ENCODE peak calls at places on chromosomes 13 and 19, in five cellular contexts. P is right lobe of liver, N is endothelial cell, Z is omental fat pad, Q is mesothelial cell of epicardium. G is an unnamed sample.

GRCh38 chr13:86882835-86883234 is 788.3 kb upstream of the SLITRK5 start:
- DNase-seq in P (no peak), N (no peak), Z (no peak), Q (no peak), G (no peak)

GRCh38 chr19:18112989-18113478 is 15.5 kb downstream of the MAST3 start:
- DNase-seq in P (peak), N (peak), Z (peak), Q (peak), G (peak)

GRCh38 chr19:58543826-58544590 is at the start of gene TRIM28:
- DNase-seq in P (peak), N (peak), Z (peak), Q (peak), G (peak)

GRCh38 chr19:1568320-1569019 is at the start of gene MEX3D:
- DNase-seq in P (peak), N (peak), Z (peak), Q (peak), G (peak)

GRCh38 chr13:113220877-113221276 is 11.5 kb downstream of the CUL4A start:
- DNase-seq in P (no peak), N (no peak), Z (no peak), Q (no peak), G (peak)

GRCh38 chr19:3458595-3459284 is 21.6 kb downstream of the SMIM24 start:
- DNase-seq in P (no peak), N (no peak), Z (no peak), Q (no peak), G (no peak)

GRCh38 chr13:73198888-73199497 is 140.2 kb downstream of the KLF5 start:
- DNase-seq in P (no peak), N (no peak), Z (no peak), Q (no peak), G (peak)

GRCh38 chr19:52961981-52962380 is 700 bp downstream of the ZNF816 start:
- DNase-seq in P (no peak), N (no peak), Z (no peak), Q (no peak), G (no peak)

GRCh38 chr13:109874921-109875454 is 88.6 kb upstream of the IRS2 start:
- DNase-seq in P (no peak), N (no peak), Z (no peak), Q (no peak), G (peak)

GRCh38 chr19:17775245-17775927 is 19.6 kb upstream of the B3GNT3 start:
- DNase-seq in P (no peak), N (peak), Z (peak), Q (peak), G (peak)

GRCh38 chr13:44744880-44745633 is 168.9 kb upstream of the TSC22D1 start:
- DNase-seq in P (no peak), N (no peak), Z (no peak), Q (no peak), G (no peak)

GRCh38 chr13:25352230-25352629 is 19.5 kb upstream of the ATP8A2 start:
- DNase-seq in P (no peak), N (no peak), Z (no peak), Q (no peak), G (no peak)

GRCh38 chr19:56972291-56972914 is 131.9 kb upstream of the PEG3 start:
- DNase-seq in P (no peak), N (no peak), Z (no peak), Q (no peak), G (no peak)

GRCh38 chr13:49046002-49046401 is 70.3 kb downstream of the FNDC3A start:
- DNase-seq in P (no peak), N (no peak), Z (no peak), Q (no peak), G (peak)

GRCh38 chr19:42325896-42326771 is 699 bp downstream of the MEGF8 start:
- DNase-seq in P (no peak), N (peak), Z (no peak), Q (peak), G (no peak)

GRCh38 chr13:111521691-111522229 is 201.3 kb downstream of the TEX29 start:
- DNase-seq in P (no peak), N (no peak), Z (no peak), Q (no peak), G (no peak)

GRCh38 chr13:114057131-114058050 is 75.0 kb downstream of the RASA3 start:
- DNase-seq in P (no peak), N (no peak), Z (no peak), Q (no peak), G (no peak)

GRCh38 chr13:21823949-21824348 is 153.1 kb downstream of the FGF9 start:
- DNase-seq in P (no peak), N (no peak), Z (no peak), Q (no peak), G (no peak)

GRCh38 chr13:44305845-44306244 is 67.8 kb upstream of the SERP2 start:
- DNase-seq in P (no peak), N (no peak), Z (no peak), Q (no peak), G (peak)

GRCh38 chr13:32246468-32246867 is 68.7 kb downstream of the ZAR1L start:
- DNase-seq in P (peak), N (peak), Z (no peak), Q (peak), G (peak)

GRCh38 chr19:56301152-56301551 is 13.5 kb downstream of the ZSCAN5A start:
- DNase-seq in P (no peak), N (no peak), Z (no peak), Q (no peak), G (no peak)

GRCh38 chr19:1862068-1862423 is 1.3 kb downstream of the KLF16 start:
- DNase-seq in P (no peak), N (no peak), Z (no peak), Q (no peak), G (no peak)

GRCh38 chr19:6226012-6226411 is 53.8 kb downstream of the MLLT1 start:
- DNase-seq in P (peak), N (no peak), Z (no peak), Q (no peak), G (no peak)

GRCh38 chr13:46655727-46656180 is 102.8 kb downstream of the LRCH1 start:
- DNase-seq in P (no peak), N (no peak), Z (no peak), Q (no peak), G (no peak)
- TF ChIP-seq CTCF in P (no peak), N (no peak), Z (no peak), Q (no peak), G (no peak)

DNA sequence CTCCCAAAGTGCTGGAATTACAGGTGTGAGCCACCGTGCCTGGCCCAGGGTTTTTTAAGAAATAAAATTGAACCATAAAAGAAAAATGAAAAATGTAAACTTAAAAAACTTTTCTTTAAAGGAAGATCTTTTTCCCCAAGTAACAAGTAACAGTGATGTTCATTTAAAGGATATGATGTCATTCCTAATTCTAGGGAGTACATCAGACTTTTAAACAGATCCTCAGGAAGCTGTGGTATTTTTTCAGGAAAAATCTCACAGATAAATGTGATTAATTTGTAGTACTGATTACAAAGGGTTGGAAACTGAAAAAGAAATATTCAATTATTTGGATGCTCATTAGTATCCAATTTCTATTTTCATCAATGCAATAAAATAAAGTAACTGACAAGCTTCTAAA is 14.6 kb upstream of the EEF1AKMT1 start:
- DNase-seq in P (no peak), N (no peak), Z (no peak), Q (no peak), G (no peak)
- TF ChIP-seq CTCF in P (no peak), N (no peak), Z (no peak), Q (no peak), G (no peak)

DNA sequence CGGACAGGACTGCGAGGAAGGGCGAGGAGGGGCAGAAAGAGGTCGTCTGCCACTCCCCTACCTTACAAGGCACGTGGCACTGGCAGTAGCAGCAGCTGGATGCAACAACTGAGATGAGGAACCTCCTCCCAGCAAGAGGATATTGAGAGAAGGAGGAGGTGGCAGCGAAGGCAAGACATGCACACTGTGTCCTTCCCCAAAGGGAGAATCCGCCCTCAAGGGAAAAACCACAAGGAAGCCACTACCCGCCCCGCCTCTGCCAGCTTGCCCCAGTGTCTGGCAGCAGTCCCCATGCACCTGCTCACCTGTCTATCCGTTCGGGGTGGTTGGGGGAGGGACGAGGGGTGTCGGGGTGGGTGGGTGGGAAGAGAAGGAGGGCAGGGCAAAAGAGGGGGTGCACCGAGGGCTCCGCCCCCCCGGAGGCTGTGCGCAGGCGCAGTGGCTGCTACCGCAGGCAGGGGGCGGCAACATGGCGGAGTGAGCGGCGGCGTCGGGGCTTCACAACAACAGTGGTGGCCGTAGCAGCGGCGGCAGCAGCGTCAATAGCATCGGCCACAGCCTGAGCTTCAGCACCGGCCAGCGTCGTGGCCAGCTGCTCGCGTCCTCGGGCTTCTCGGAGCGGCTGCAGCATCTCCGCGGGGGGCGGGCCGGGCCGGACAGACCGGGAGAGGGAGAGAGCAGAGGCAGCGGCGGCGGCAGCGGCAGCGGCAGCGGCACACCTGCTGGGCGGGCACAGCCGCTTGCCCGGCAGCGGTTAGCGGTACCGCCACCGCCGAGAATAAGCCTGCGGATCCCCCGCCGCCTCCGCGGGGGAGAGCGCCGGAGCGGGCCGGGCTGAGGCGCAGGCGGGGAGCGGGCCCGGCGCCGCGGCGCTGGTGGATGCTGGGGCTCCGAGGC is at the start of gene NBEA:
- DNase-seq in P (peak), N (peak), Z (peak), Q (peak), G (peak)
- TF ChIP-seq CTCF in P (peak), N (peak), Z (no peak), Q (peak), G (no peak)

GRCh38 chr19:38384209-38385027 is 3.4 kb downstream of the GGN start:
- DNase-seq in P (no peak), N (peak), Z (no peak), Q (no peak), G (no peak)
- TF ChIP-seq CTCF in P (no peak), N (no peak), Z (no peak), Q (no peak), G (peak)

GRCh38 chr13:98033277-98034247 is 80.1 kb downstream of the IPO5 start:
- DNase-seq in P (no peak), N (peak), Z (no peak), Q (no peak), G (peak)
- TF ChIP-seq CTCF in P (peak), N (peak), Z (no peak), Q (peak), G (peak)

GRCh38 chr19:34173145-34173956 is 1.0 kb downstream of the LSM14A start:
- DNase-seq in P (peak), N (peak), Z (no peak), Q (peak), G (peak)
- TF ChIP-seq CTCF in P (no peak), N (no peak), Z (no peak), Q (no peak), G (peak)

GRCh38 chr13:29543230-29544215 is 52.0 kb downstream of the SLC7A1 start:
- DNase-seq in P (no peak), N (no peak), Z (no peak), Q (no peak), G (peak)
- TF ChIP-seq CTCF in P (no peak), N (no peak), Z (no peak), Q (no peak), G (peak)

GRCh38 chr13:80599765-80600164 is 258.8 kb upstream of the SPRY2 start:
- DNase-seq in P (no peak), N (no peak), Z (no peak), Q (no peak), G (no peak)

GRCh38 chr13:80605743-80606142 is 264.8 kb upstream of the SPRY2 start:
- DNase-seq in P (no peak), N (no peak), Z (no peak), Q (no peak), G (no peak)

GRCh38 chr13:80605007-80605406 is 264.1 kb upstream of the SPRY2 start:
- DNase-seq in P (no peak), N (no peak), Z (no peak), Q (no peak), G (no peak)

GRCh38 chr13:80603351-80603750 is 262.4 kb upstream of the SPRY2 start:
- DNase-seq in P (no peak), N (no peak), Z (no peak), Q (no peak), G (no peak)

DNA sequence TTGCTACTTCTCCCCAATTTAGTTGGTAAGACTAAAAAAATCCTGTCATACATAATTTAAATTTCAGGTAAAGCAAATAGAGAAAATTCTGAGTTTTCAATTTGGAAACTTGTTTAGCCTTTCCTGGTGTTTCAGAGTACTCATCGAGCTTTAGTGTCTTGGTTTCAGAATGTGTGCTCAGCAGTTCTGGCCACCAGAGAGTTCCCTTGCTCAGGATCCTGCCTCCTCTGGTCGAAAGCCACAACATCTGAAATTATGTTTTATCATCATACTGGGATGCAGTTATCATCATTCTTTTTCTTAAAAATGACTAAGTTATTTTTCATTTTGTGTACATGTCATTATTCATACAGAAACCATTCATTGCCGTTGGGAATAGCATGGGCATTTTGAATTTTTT is 263.2 kb upstream of the SPRY2 start:
- DNase-seq in P (no peak), N (no peak), Z (no peak), Q (no peak), G (no peak)
- TF ChIP-seq CTCF in P (no peak), N (no peak), Z (no peak), Q (no peak), G (no peak)

G was measured in AG10803.